ENCODE peak calls at places on chromosome 4, in eight cellular contexts. One of them, this sample, is unnamed.

GRCh38 chr4:148203056-148203898 is 238.9 kb downstream of the NR3C2 start:
- DNase-seq in GM23338: peak; percentile 67
- DNase-seq in RWPE1: no peak
- DNase-seq in CD4-positive, alpha-beta T cell: no peak
- DNase-seq in GM13976: no peak
- DNase-seq in uterus: no peak
- DNase-seq in right lobe of liver: peak; percentile 59
- DNase-seq in brain microvascular endothelial cell: no peak
- DNase-seq in this sample: no peak

GRCh38 chr4:137065306-137065705 is 467.0 kb downstream of the PCDH18 start:
- DNase-seq in GM23338: peak; percentile 1
- DNase-seq in RWPE1: no peak
- DNase-seq in CD4-positive, alpha-beta T cell: no peak
- DNase-seq in GM13976: no peak
- DNase-seq in uterus: no peak
- DNase-seq in right lobe of liver: no peak
- DNase-seq in brain microvascular endothelial cell: peak; percentile 57
- DNase-seq in this sample: no peak

GRCh38 chr4:22876281-22876680 is 183.5 kb downstream of the GBA3 start:
- DNase-seq in GM23338: no peak
- DNase-seq in RWPE1: no peak
- DNase-seq in CD4-positive, alpha-beta T cell: no peak
- DNase-seq in GM13976: no peak
- DNase-seq in uterus: no peak
- DNase-seq in right lobe of liver: no peak
- DNase-seq in brain microvascular endothelial cell: no peak
- DNase-seq in this sample: no peak

GRCh38 chr4:121736735-121737351 is 28.1 kb downstream of the SMIM43 start:
- DNase-seq in GM23338: peak; percentile 76
- DNase-seq in RWPE1: peak; percentile 67
- DNase-seq in CD4-positive, alpha-beta T cell: no peak
- DNase-seq in GM13976: peak; percentile 38
- DNase-seq in uterus: no peak
- DNase-seq in right lobe of liver: no peak
- DNase-seq in brain microvascular endothelial cell: peak; percentile 64
- DNase-seq in this sample: peak; percentile 33

GRCh38 chr4:88286897-88287296 is 2.5 kb upstream of the PPM1K start:
- DNase-seq in GM23338: no peak
- DNase-seq in RWPE1: no peak
- DNase-seq in CD4-positive, alpha-beta T cell: no peak
- DNase-seq in GM13976: no peak
- DNase-seq in uterus: no peak
- DNase-seq in right lobe of liver: no peak
- DNase-seq in brain microvascular endothelial cell: no peak
- DNase-seq in this sample: no peak

GRCh38 chr4:129323630-129324029 is 227.7 kb downstream of the C4orf33 start:
- DNase-seq in GM23338: no peak
- DNase-seq in RWPE1: no peak
- DNase-seq in CD4-positive, alpha-beta T cell: no peak
- DNase-seq in GM13976: no peak
- DNase-seq in uterus: no peak
- DNase-seq in right lobe of liver: no peak
- DNase-seq in brain microvascular endothelial cell: no peak
- DNase-seq in this sample: no peak

GRCh38 chr4:114180481-114180880 is 201.0 kb upstream of the ARSJ start:
- DNase-seq in GM23338: peak; percentile 77
- DNase-seq in RWPE1: no peak
- DNase-seq in CD4-positive, alpha-beta T cell: peak; percentile 28
- DNase-seq in GM13976: no peak
- DNase-seq in uterus: peak; percentile 21
- DNase-seq in right lobe of liver: no peak
- DNase-seq in brain microvascular endothelial cell: peak; percentile 78
- DNase-seq in this sample: peak; percentile 35

GRCh38 chr4:16875487-16875886 is 23.0 kb downstream of the LDB2 start:
- DNase-seq in GM23338: no peak
- DNase-seq in RWPE1: no peak
- DNase-seq in CD4-positive, alpha-beta T cell: no peak
- DNase-seq in GM13976: no peak
- DNase-seq in uterus: no peak
- DNase-seq in right lobe of liver: no peak
- DNase-seq in brain microvascular endothelial cell: peak; percentile 96
- DNase-seq in this sample: no peak

GRCh38 chr4:128711361-128711760 is 98.1 kb upstream of the JADE1 start:
- DNase-seq in GM23338: no peak
- DNase-seq in RWPE1: no peak
- DNase-seq in CD4-positive, alpha-beta T cell: no peak
- DNase-seq in GM13976: no peak
- DNase-seq in uterus: no peak
- DNase-seq in right lobe of liver: no peak
- DNase-seq in brain microvascular endothelial cell: no peak
- DNase-seq in this sample: no peak

GRCh38 chr4:4320951-4321714 is 31.1 kb downstream of the ZBTB49 start:
- DNase-seq in GM23338: no peak
- DNase-seq in RWPE1: no peak
- DNase-seq in CD4-positive, alpha-beta T cell: no peak
- DNase-seq in GM13976: no peak
- DNase-seq in uterus: no peak
- DNase-seq in right lobe of liver: no peak
- DNase-seq in brain microvascular endothelial cell: no peak
- DNase-seq in this sample: no peak

GRCh38 chr4:182014989-182015388 is 228.2 kb upstream of the TENM3 start:
- DNase-seq in GM23338: no peak
- DNase-seq in RWPE1: no peak
- DNase-seq in CD4-positive, alpha-beta T cell: no peak
- DNase-seq in GM13976: no peak
- DNase-seq in uterus: no peak
- DNase-seq in right lobe of liver: no peak
- DNase-seq in brain microvascular endothelial cell: no peak
- DNase-seq in this sample: no peak

GRCh38 chr4:168574581-168575295 is 77.9 kb downstream of the PALLD start:
- DNase-seq in GM23338: no peak
- DNase-seq in RWPE1: no peak
- DNase-seq in CD4-positive, alpha-beta T cell: no peak
- DNase-seq in GM13976: no peak
- DNase-seq in uterus: no peak
- DNase-seq in right lobe of liver: no peak
- DNase-seq in brain microvascular endothelial cell: no peak
- DNase-seq in this sample: no peak

GRCh38 chr4:79042079-79042674 is 102.9 kb upstream of the PAQR3 start:
- DNase-seq in GM23338: peak; percentile 45
- DNase-seq in RWPE1: peak; percentile 27
- DNase-seq in CD4-positive, alpha-beta T cell: no peak
- DNase-seq in GM13976: peak; percentile 22
- DNase-seq in uterus: no peak
- DNase-seq in right lobe of liver: no peak
- DNase-seq in brain microvascular endothelial cell: peak; percentile 43
- DNase-seq in this sample: no peak

GRCh38 chr4:52750213-52750612 is 1.0 kb downstream of the ERVMER34-1 start:
- DNase-seq in GM23338: no peak
- DNase-seq in RWPE1: no peak
- DNase-seq in CD4-positive, alpha-beta T cell: no peak
- DNase-seq in GM13976: no peak
- DNase-seq in uterus: no peak
- DNase-seq in right lobe of liver: no peak
- DNase-seq in brain microvascular endothelial cell: no peak
- DNase-seq in this sample: no peak

GRCh38 chr4:17286737-17287460 is 225.0 kb downstream of the QDPR start:
- DNase-seq in GM23338: peak; percentile 14
- DNase-seq in RWPE1: no peak
- DNase-seq in CD4-positive, alpha-beta T cell: no peak
- DNase-seq in GM13976: no peak
- DNase-seq in uterus: no peak
- DNase-seq in right lobe of liver: no peak
- DNase-seq in brain microvascular endothelial cell: no peak
- DNase-seq in this sample: no peak

GRCh38 chr4:38768968-38769394 is 13.8 kb downstream of the TLR10 start:
- DNase-seq in GM23338: no peak
- DNase-seq in RWPE1: no peak
- DNase-seq in CD4-positive, alpha-beta T cell: no peak
- DNase-seq in GM13976: no peak
- DNase-seq in uterus: no peak
- DNase-seq in right lobe of liver: no peak
- DNase-seq in brain microvascular endothelial cell: peak; percentile 38
- DNase-seq in this sample: no peak

GRCh38 chr4:85955614-85956295 is 404.1 kb downstream of the MAPK10 start:
- DNase-seq in GM23338: peak; percentile 42
- DNase-seq in RWPE1: peak; percentile 12
- DNase-seq in CD4-positive, alpha-beta T cell: no peak
- DNase-seq in GM13976: no peak
- DNase-seq in uterus: no peak
- DNase-seq in right lobe of liver: no peak
- DNase-seq in brain microvascular endothelial cell: no peak
- DNase-seq in this sample: no peak

GRCh38 chr4:7624361-7624760 is 189.6 kb upstream of the PSAPL1 start:
- DNase-seq in GM23338: no peak
- DNase-seq in RWPE1: no peak
- DNase-seq in CD4-positive, alpha-beta T cell: no peak
- DNase-seq in GM13976: no peak
- DNase-seq in uterus: no peak
- DNase-seq in right lobe of liver: no peak
- DNase-seq in brain microvascular endothelial cell: no peak
- DNase-seq in this sample: no peak

GRCh38 chr4:7186516-7187296 is 5.6 kb upstream of the SORCS2 start:
- DNase-seq in GM23338: no peak
- DNase-seq in RWPE1: no peak
- DNase-seq in CD4-positive, alpha-beta T cell: no peak
- DNase-seq in GM13976: no peak
- DNase-seq in uterus: peak; percentile 9
- DNase-seq in right lobe of liver: peak; percentile 17
- DNase-seq in brain microvascular endothelial cell: no peak
- DNase-seq in this sample: no peak

GRCh38 chr4:185115827-185116232 is 27.2 kb upstream of the SLC25A4 start:
- DNase-seq in GM23338: peak; percentile 88
- DNase-seq in RWPE1: no peak
- DNase-seq in CD4-positive, alpha-beta T cell: no peak
- DNase-seq in GM13976: no peak
- DNase-seq in uterus: peak; percentile 72
- DNase-seq in right lobe of liver: peak; percentile 85
- DNase-seq in brain microvascular endothelial cell: peak; percentile 83
- DNase-seq in this sample: peak; percentile 28

GRCh38 chr4:61070269-61070668 is 129.9 kb upstream of the ADGRL3 start:
- DNase-seq in GM23338: no peak
- DNase-seq in RWPE1: no peak
- DNase-seq in CD4-positive, alpha-beta T cell: no peak
- DNase-seq in GM13976: no peak
- DNase-seq in uterus: no peak
- DNase-seq in right lobe of liver: no peak
- DNase-seq in brain microvascular endothelial cell: no peak
- DNase-seq in this sample: no peak

GRCh38 chr4:166252487-166253402 is 379.7 kb downstream of the TLL1 start:
- DNase-seq in GM23338: peak; percentile 62
- DNase-seq in RWPE1: peak; percentile 14
- DNase-seq in CD4-positive, alpha-beta T cell: no peak
- DNase-seq in GM13976: no peak
- DNase-seq in uterus: no peak
- DNase-seq in right lobe of liver: no peak
- DNase-seq in brain microvascular endothelial cell: peak; percentile 24
- DNase-seq in this sample: no peak
- TF ChIP-seq CTCF in GM23338: peak; percentile 78
- TF ChIP-seq CTCF in RWPE1: peak; percentile 58
- TF ChIP-seq CTCF in CD4-positive, alpha-beta T cell: no peak
- TF ChIP-seq CTCF in GM13976: peak; percentile 24
- TF ChIP-seq CTCF in uterus: no peak
- TF ChIP-seq CTCF in right lobe of liver: peak; percentile 47
- TF ChIP-seq CTCF in brain microvascular endothelial cell: peak; percentile 78
- TF ChIP-seq CTCF in this sample: peak; percentile 59

GRCh38 chr4:134308910-134309309 is 107.3 kb upstream of the PABPC4L start:
- DNase-seq in GM23338: no peak
- DNase-seq in RWPE1: no peak
- DNase-seq in CD4-positive, alpha-beta T cell: no peak
- DNase-seq in GM13976: no peak
- DNase-seq in uterus: no peak
- DNase-seq in right lobe of liver: no peak
- DNase-seq in brain microvascular endothelial cell: no peak
- DNase-seq in this sample: no peak
- TF ChIP-seq CTCF in GM23338: no peak
- TF ChIP-seq CTCF in RWPE1: no peak
- TF ChIP-seq CTCF in CD4-positive, alpha-beta T cell: no peak
- TF ChIP-seq CTCF in GM13976: no peak
- TF ChIP-seq CTCF in uterus: no peak
- TF ChIP-seq CTCF in right lobe of liver: no peak
- TF ChIP-seq CTCF in brain microvascular endothelial cell: no peak
- TF ChIP-seq CTCF in this sample: no peak

GRCh38 chr4:25890653-25891485 is 23.2 kb upstream of the SMIM20 start:
- DNase-seq in GM23338: peak; percentile 53
- DNase-seq in RWPE1: no peak
- DNase-seq in CD4-positive, alpha-beta T cell: no peak
- DNase-seq in GM13976: no peak
- DNase-seq in uterus: no peak
- DNase-seq in right lobe of liver: no peak
- DNase-seq in brain microvascular endothelial cell: no peak
- DNase-seq in this sample: no peak
- TF ChIP-seq CTCF in GM23338: peak; percentile 18
- TF ChIP-seq CTCF in RWPE1: no peak
- TF ChIP-seq CTCF in CD4-positive, alpha-beta T cell: no peak
- TF ChIP-seq CTCF in GM13976: no peak
- TF ChIP-seq CTCF in uterus: no peak
- TF ChIP-seq CTCF in right lobe of liver: no peak
- TF ChIP-seq CTCF in brain microvascular endothelial cell: no peak
- TF ChIP-seq CTCF in this sample: no peak

GRCh38 chr4:142671516-142671915 is 174.6 kb downstream of the INPP4B start:
- DNase-seq in GM23338: peak; percentile 49
- DNase-seq in RWPE1: no peak
- DNase-seq in CD4-positive, alpha-beta T cell: no peak
- DNase-seq in GM13976: no peak
- DNase-seq in uterus: no peak
- DNase-seq in right lobe of liver: no peak
- DNase-seq in brain microvascular endothelial cell: no peak
- DNase-seq in this sample: no peak
- TF ChIP-seq CTCF in GM23338: peak; percentile 44
- TF ChIP-seq CTCF in RWPE1: no peak
- TF ChIP-seq CTCF in CD4-positive, alpha-beta T cell: peak; percentile 33
- TF ChIP-seq CTCF in GM13976: no peak
- TF ChIP-seq CTCF in uterus: no peak
- TF ChIP-seq CTCF in right lobe of liver: no peak
- TF ChIP-seq CTCF in brain microvascular endothelial cell: peak; percentile 17
- TF ChIP-seq CTCF in this sample: peak; percentile 27

This sample was measured in neural crest cell.